ENCODE peak calls at places on chromosomes 2 and 18, in eight cellular contexts. M, I, B, C, D, T, U and X are unnamed samples.

GRCh38 chr2:9649261-9649660 is 18.5 kb upstream of the YWHAQ start:
- DNase-seq in M (no peak), I (no peak), B (no peak), C (no peak), D (no peak), T (no peak), U (no peak), X (no peak)

GRCh38 chr2:234446404-234447076 is 50.3 kb downstream of the ARL4C start:
- DNase-seq in M (no peak), I (peak; percentile 87), B (peak; percentile 49), C (no peak), D (no peak), T (peak; percentile 91), U (peak; percentile 78), X (no peak)

GRCh38 chr18:58615150-58616132 is 13.4 kb downstream of the ALPK2 start:
- DNase-seq in M (no peak), I (no peak), B (peak; percentile 44), C (peak; percentile 52), D (no peak), T (no peak), U (peak; percentile 32), X (no peak)

GRCh38 chr2:176455865-176456291 is 186.6 kb downstream of the MTX2 start:
- DNase-seq in M (no peak), I (no peak), B (no peak), C (peak; percentile 32), D (no peak), T (peak; percentile 41), U (no peak), X (no peak)

GRCh38 chr2:118224888-118225264 is 136.6 kb downstream of the INSIG2 start:
- DNase-seq in M (no peak), I (no peak), B (no peak), C (no peak), D (no peak), T (no peak), U (no peak), X (no peak)

GRCh38 chr18:63309422-63309821 is 10.1 kb downstream of the BCL2 start:
- DNase-seq in M (no peak), I (no peak), B (no peak), C (no peak), D (no peak), T (no peak), U (no peak), X (no peak)

GRCh38 chr2:191167766-191168165 is 17.0 kb upstream of the STAT4 start:
- DNase-seq in M (no peak), I (no peak), B (no peak), C (no peak), D (peak; percentile 41), T (no peak), U (no peak), X (no peak)

GRCh38 chr2:170926743-170927297 is 2.2 kb upstream of the GORASP2 start:
- DNase-seq in M (no peak), I (no peak), B (no peak), C (no peak), D (no peak), T (no peak), U (no peak), X (no peak)

GRCh38 chr18:31041346-31042067 is 1.0 kb downstream of the DSC3 start:
- DNase-seq in M (no peak), I (no peak), B (no peak), C (no peak), D (no peak), T (peak; percentile 41), U (no peak), X (no peak)

GRCh38 chr2:50004667-50005066 is 850.4 kb upstream of the FSHR start:
- DNase-seq in M (no peak), I (no peak), B (no peak), C (no peak), D (no peak), T (no peak), U (no peak), X (no peak)

GRCh38 chr2:26455801-26456700 is 21.9 kb downstream of the OTOF start:
- DNase-seq in M (no peak), I (no peak), B (no peak), C (no peak), D (no peak), T (peak; percentile 66), U (no peak), X (no peak)

GRCh38 chr2:204012081-204012653 is 75.6 kb downstream of the ICOS start:
- DNase-seq in M (no peak), I (peak; percentile 7), B (no peak), C (peak; percentile 17), D (peak; percentile 51), T (no peak), U (no peak), X (peak; percentile 98)

GRCh38 chr2:90207454-90208058 is 1516.1 kb downstream of the RPIA start:
- DNase-seq in M (no peak), I (peak; percentile 6), B (no peak), C (peak; percentile 5), D (peak; percentile 52), T (no peak), U (no peak), X (no peak)

GRCh38 chr2:99488587-99488998 is 1.2 kb downstream of the REV1 start:
- DNase-seq in M (no peak), I (peak; percentile 46), B (no peak), C (peak; percentile 59), D (peak; percentile 70), T (no peak), U (no peak), X (no peak)

GRCh38 chr2:1248187-1248586 is 165.1 kb upstream of the TPO start:
- DNase-seq in M (no peak), I (no peak), B (no peak), C (no peak), D (no peak), T (no peak), U (no peak), X (no peak)